ENCODE peak calls at places on chromosomes 5 and 9, in five cellular contexts. J, S, Y, B and N are unnamed samples.

GRCh38 chr5:112918679-112919078 is 3.3 kb downstream of the REEP5 start:
- DNase-seq in J (no peak), S (no peak), Y (no peak), B (no peak), N (peak)

GRCh38 chr5:110458313-110458712 is 268.2 kb downstream of the TMEM232 start:
- DNase-seq in J (no peak), S (no peak), Y (no peak), B (no peak), N (no peak)

GRCh38 chr9:68919666-68920065 is 94.2 kb downstream of the PRKACG start:
- DNase-seq in J (no peak), S (no peak), Y (no peak), B (no peak), N (no peak)

GRCh38 chr5:81980598-81981260 is 8.9 kb downstream of the ATG10 start:
- DNase-seq in J (no peak), S (peak), Y (no peak), B (no peak), N (no peak)

GRCh38 chr9:116090030-116090770 is 63.4 kb upstream of the PAPPA start:
- DNase-seq in J (no peak), S (no peak), Y (no peak), B (no peak), N (no peak)

GRCh38 chr9:125681657-125682056 is 25.4 kb downstream of the MAPKAP1 start:
- DNase-seq in J (peak), S (no peak), Y (no peak), B (no peak), N (no peak)

GRCh38 chr9:134784612-134785305 is 95.9 kb upstream of the FCN2 start:
- DNase-seq in J (no peak), S (no peak), Y (no peak), B (no peak), N (no peak)

GRCh38 chr9:19703702-19704101 is 85.1 kb downstream of the SLC24A2 start:
- DNase-seq in J (no peak), S (no peak), Y (no peak), B (no peak), N (no peak)

GRCh38 chr5:32512916-32513315 is 68.4 kb upstream of the ZFR start:
- DNase-seq in J (no peak), S (no peak), Y (no peak), B (no peak), N (no peak)

GRCh38 chr5:171797563-171797962 is 11.9 kb downstream of the SMIM23 start:
- DNase-seq in J (no peak), S (no peak), Y (no peak), B (no peak), N (no peak)

GRCh38 chr5:140356878-140357730 is 2.9 kb upstream of the SLC4A9 start:
- DNase-seq in J (no peak), S (no peak), Y (no peak), B (no peak), N (no peak)

GRCh38 chr5:107230367-107230766 is 440.4 kb downstream of the EFNA5 start:
- DNase-seq in J (no peak), S (no peak), Y (no peak), B (no peak), N (no peak)

GRCh38 chr9:21585756-21586752 is 103.9 kb upstream of the IFNE start:
- DNase-seq in J (no peak), S (no peak), Y (no peak), B (no peak), N (no peak)

GRCh38 chr5:81768960-81769452 is 18.1 kb upstream of the SSBP2 start:
- DNase-seq in J (peak), S (no peak), Y (no peak), B (no peak), N (no peak)

GRCh38 chr5:160207061-160207460 is 22.2 kb upstream of the FABP6 start:
- DNase-seq in J (no peak), S (no peak), Y (no peak), B (no peak), N (no peak)

GRCh38 chr9:88781500-88782391 is 209.5 kb upstream of the S1PR3 start:
- DNase-seq in J (peak), S (peak), Y (no peak), B (peak), N (peak)

GRCh38 chr5:61766141-61766540 is 434.1 kb downstream of the ZSWIM6 start:
- DNase-seq in J (no peak), S (no peak), Y (no peak), B (no peak), N (no peak)

GRCh38 chr9:85043248-85043647 is 373.7 kb downstream of the NTRK2 start:
- DNase-seq in J (no peak), S (no peak), Y (no peak), B (no peak), N (no peak)

GRCh38 chr5:16152601-16153568 is 26.7 kb downstream of the MARCHF11 start:
- DNase-seq in J (no peak), S (peak), Y (no peak), B (no peak), N (no peak)

GRCh38 chr9:132673355-132673754 is 3.1 kb downstream of the GTF3C4 start:
- DNase-seq in J (peak), S (peak), Y (no peak), B (peak), N (peak)

GRCh38 chr5:86861514-86861913 is 243.8 kb downstream of the COX7C start:
- DNase-seq in J (no peak), S (no peak), Y (no peak), B (no peak), N (no peak)

GRCh38 chr5:73186976-73187375 is 14.0 kb downstream of the TMEM174 start:
- DNase-seq in J (no peak), S (no peak), Y (no peak), B (no peak), N (no peak)

GRCh38 chr5:147349241-147349640 is 114.4 kb downstream of the STK32A start:
- DNase-seq in J (no peak), S (no peak), Y (no peak), B (no peak), N (no peak)

GRCh38 chr9:130336885-130337284 is 71.3 kb downstream of the HMCN2 start:
- DNase-seq in J (no peak), S (no peak), Y (no peak), B (no peak), N (no peak)

GRCh38 chr5:152332696-152333095 is 72.4 kb downstream of the NMUR2 start:
- DNase-seq in J (no peak), S (no peak), Y (no peak), B (no peak), N (no peak)

GRCh38 chr5:127650649-127651048 is 1.8 kb downstream of the CTXN3 start:
- DNase-seq in J (no peak), S (no peak), Y (no peak), B (no peak), N (no peak)

GRCh38 chr9:2024888-2025781 is 10.0 kb downstream of the SMARCA2 start:
- DNase-seq in J (no peak), S (no peak), Y (no peak), B (no peak), N (no peak)

GRCh38 chr5:43305948-43306563 is 7.2 kb downstream of the HMGCS1 start:
- DNase-seq in J (peak), S (peak), Y (peak), B (peak), N (peak)

GRCh38 chr9:20854444-20854843 is 170.4 kb downstream of the FOCAD start:
- DNase-seq in J (no peak), S (no peak), Y (no peak), B (no peak), N (no peak)

GRCh38 chr5:148687427-148687826 is 33.1 kb upstream of the HTR4 start:
- DNase-seq in J (peak), S (no peak), Y (no peak), B (peak), N (peak)

GRCh38 chr9:100084145-100084478 is 14.7 kb downstream of the ERP44 start:
- DNase-seq in J (no peak), S (no peak), Y (peak), B (no peak), N (no peak)

GRCh38 chr9:96027271-96028131 is 152.0 kb downstream of the ERCC6L2 start:
- DNase-seq in J (no peak), S (peak), Y (no peak), B (no peak), N (no peak)

GRCh38 chr5:44294492-44294891 is 94.7 kb downstream of the FGF10 start:
- DNase-seq in J (no peak), S (no peak), Y (no peak), B (no peak), N (no peak)

GRCh38 chr9:112569186-112569585 is 82.6 kb downstream of the KIAA1958 start:
- DNase-seq in J (no peak), S (no peak), Y (no peak), B (no peak), N (no peak)

DNA sequence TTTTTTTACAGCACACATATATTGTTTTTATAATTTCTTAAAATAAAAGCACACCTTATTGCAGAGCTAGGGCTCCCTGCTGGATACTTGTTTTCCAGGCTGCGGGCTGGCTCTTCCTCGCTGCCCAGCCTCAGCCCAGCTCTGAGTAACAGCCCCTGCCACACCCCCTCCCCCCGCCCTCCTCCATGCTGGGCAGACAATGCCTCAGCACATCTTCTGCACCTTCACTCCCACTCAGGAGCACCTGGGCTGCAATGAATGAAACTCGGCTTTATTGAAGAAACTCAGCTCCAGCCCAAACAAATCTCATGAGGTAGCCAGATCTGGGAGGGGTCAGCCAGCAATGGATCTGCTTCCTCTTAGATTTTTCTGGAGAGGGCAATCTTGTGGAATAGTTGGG is 9.5 kb downstream of the IL9 start:
- DNase-seq in J (no peak), S (no peak), Y (no peak), B (no peak), N (no peak)
- TF ChIP-seq JUND in J (no peak), S (no peak), Y (no peak), B (no peak), N (no peak)

GRCh38 chr5:65873181-65873580 is 53.2 kb upstream of the ERBIN start:
- DNase-seq in J (no peak), S (no peak), Y (no peak), B (no peak), N (no peak)
- TF ChIP-seq JUND in J (no peak), S (peak), Y (no peak), B (no peak), N (no peak)

GRCh38 chr5:151158287-151158661 is 695 bp upstream of the ANXA6 start:
- DNase-seq in J (peak), S (no peak), Y (no peak), B (peak), N (no peak)
- TF ChIP-seq JUND in J (no peak), S (no peak), Y (no peak), B (peak), N (no peak)

DNA sequence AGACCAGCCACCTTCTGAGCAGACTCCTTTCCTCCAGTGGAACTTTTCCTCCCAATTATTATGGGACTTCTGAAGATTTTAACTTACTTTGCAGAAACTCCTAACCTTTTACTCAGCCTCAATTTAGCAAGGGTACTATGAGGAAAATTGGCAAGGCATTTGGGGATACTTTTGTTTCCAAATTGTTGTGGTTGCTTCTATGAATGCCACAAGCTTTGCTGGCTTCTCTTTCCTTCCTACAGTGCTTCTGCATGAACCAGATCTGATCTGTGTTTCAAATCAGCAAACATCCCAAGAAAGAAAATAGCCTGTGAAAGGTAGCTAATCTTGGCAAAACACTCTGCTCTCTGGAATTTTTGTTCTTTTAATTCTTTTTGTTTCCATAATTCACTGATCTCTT is 57.3 kb upstream of the TAF11L2 start:
- DNase-seq in J (no peak), S (no peak), Y (no peak), B (no peak), N (no peak)
- TF ChIP-seq JUND in J (no peak), S (no peak), Y (no peak), B (no peak), N (no peak)

GRCh38 chr5:131096774-131097695 is 68.0 kb downstream of the HINT1 start:
- DNase-seq in J (no peak), S (no peak), Y (no peak), B (no peak), N (no peak)
- TF ChIP-seq JUND in J (no peak), S (no peak), Y (no peak), B (no peak), N (no peak)